ENCODE peak calls at places on chromosome 21, in nine cellular contexts. O is GM12878; Q is KG1; E is hippocampal formation; I is CD4-positive, alpha-beta T cell; H is stimulated activated CD8-positive, alpha-beta memory T cell treated with anti-CD3 and anti-CD28 coated beads, Interleukin-15, amount 100 ng/mL, for 4 hours; W is fibroblast of gingiva; L is Calu3; A is fibroblast of lung. F is an unnamed sample.

GRCh38 chr21:17929514-17929913 is 110.4 kb upstream of the C21orf91 start:
- DNase-seq in O (no peak), Q (no peak), E (no peak), I (no peak), H (no peak), W (no peak), L (no peak), A (no peak), F (no peak)

GRCh38 chr21:43865471-43866181 is 603 bp downstream of the AGPAT3 start:
- DNase-seq in O (no peak), Q (no peak), E (no peak), I (peak), H (peak), W (no peak), L (peak), A (peak), F (peak)

GRCh38 chr21:44854664-44855446 is 18.6 kb downstream of the PTTG1IP start:
- DNase-seq in O (no peak), Q (peak), E (no peak), I (no peak), H (no peak), W (no peak), L (no peak), A (no peak), F (no peak)

GRCh38 chr21:16634522-16634914 is 878.3 kb upstream of the CXADR start:
- DNase-seq in O (no peak), Q (no peak), E (no peak), I (no peak), H (no peak), W (peak), L (no peak), A (peak), F (no peak)

GRCh38 chr21:36193200-36193599 is 36.6 kb downstream of the DOP1B start:
- DNase-seq in O (no peak), Q (no peak), E (no peak), I (no peak), H (no peak), W (no peak), L (no peak), A (no peak), F (no peak)

GRCh38 chr21:45644041-45644906 is 749 bp downstream of the PCBP3 start:
- DNase-seq in O (no peak), Q (peak), E (no peak), I (no peak), H (no peak), W (peak), L (no peak), A (peak), F (no peak)

GRCh38 chr21:37944492-37944891 is 28.2 kb upstream of the KCNJ6 start:
- DNase-seq in O (no peak), Q (no peak), E (no peak), I (no peak), H (no peak), W (no peak), L (no peak), A (no peak), F (no peak)

GRCh38 chr21:34004013-34004938 is 69.1 kb upstream of the MRPS6 start:
- DNase-seq in O (no peak), Q (no peak), E (no peak), I (no peak), H (no peak), W (no peak), L (no peak), A (peak), F (no peak)

GRCh38 chr21:38916214-38916964 is 110.7 kb downstream of the ETS2 start:
- DNase-seq in O (no peak), Q (no peak), E (no peak), I (no peak), H (no peak), W (no peak), L (no peak), A (no peak), F (no peak)

GRCh38 chr21:34766862-34767261 is 98.1 kb downstream of the CLIC6 start:
- DNase-seq in O (no peak), Q (no peak), E (no peak), I (no peak), H (no peak), W (no peak), L (no peak), A (peak), F (no peak)

GRCh38 chr21:28734522-28735175 is 258.0 kb downstream of the LTN1 start:
- DNase-seq in O (no peak), Q (no peak), E (no peak), I (no peak), H (no peak), W (no peak), L (no peak), A (no peak), F (no peak)

GRCh38 chr21:42670884-42671283 is 17.5 kb downstream of the PDE9A start:
- DNase-seq in O (no peak), Q (peak), E (no peak), I (no peak), H (no peak), W (no peak), L (no peak), A (no peak), F (no peak)

GRCh38 chr21:32233055-32233546 is 45.7 kb downstream of the MIS18A start:
- DNase-seq in O (no peak), Q (no peak), E (no peak), I (no peak), H (no peak), W (no peak), L (no peak), A (no peak), F (no peak)

GRCh38 chr21:44789880-44790279 is 11.7 kb downstream of the UBE2G2 start:
- DNase-seq in O (no peak), Q (no peak), E (no peak), I (no peak), H (no peak), W (no peak), L (no peak), A (no peak), F (no peak)

GRCh38 chr21:33985117-33986050 is 69.8 kb upstream of the ATP5PO start:
- DNase-seq in O (no peak), Q (no peak), E (no peak), I (no peak), H (no peak), W (no peak), L (no peak), A (no peak), F (no peak)

GRCh38 chr21:36776981-36777617 is 78.2 kb downstream of the SIM2 start:
- DNase-seq in O (no peak), Q (no peak), E (no peak), I (no peak), H (no peak), W (no peak), L (no peak), A (no peak), F (no peak)

GRCh38 chr21:45485686-45486442 is 56.4 kb downstream of the SLC19A1 start:
- DNase-seq in O (no peak), Q (no peak), E (no peak), I (no peak), H (no peak), W (no peak), L (no peak), A (no peak), F (no peak)

GRCh38 chr21:32426592-32427051 is 14.1 kb downstream of the EVA1C start:
- DNase-seq in O (no peak), Q (no peak), E (peak), I (no peak), H (no peak), W (peak), L (no peak), A (peak), F (peak)

GRCh38 chr21:25862596-25862995 is 127.8 kb downstream of the GABPA start:
- DNase-seq in O (no peak), Q (no peak), E (no peak), I (no peak), H (no peak), W (peak), L (peak), A (peak), F (no peak)

GRCh38 chr21:32094792-32095191 is 184.1 kb downstream of the MIS18A start:
- DNase-seq in O (no peak), Q (no peak), E (no peak), I (no peak), H (no peak), W (no peak), L (peak), A (peak), F (no peak)

GRCh38 chr21:41753001-41753725 is 13.7 kb downstream of the RIPK4 start:
- DNase-seq in O (no peak), Q (no peak), E (no peak), I (no peak), H (no peak), W (no peak), L (no peak), A (no peak), F (no peak)

GRCh38 chr21:38774152-38774551 is 31.6 kb upstream of the ETS2 start:
- DNase-seq in O (no peak), Q (no peak), E (no peak), I (no peak), H (no peak), W (no peak), L (no peak), A (peak), F (no peak)

GRCh38 chr21:44985441-44986401 is 45.9 kb downstream of the SLX9 start:
- DNase-seq in O (no peak), Q (no peak), E (no peak), I (no peak), H (no peak), W (no peak), L (no peak), A (no peak), F (no peak)

GRCh38 chr21:35390013-35390776 is 341.1 kb upstream of the RUNX1 start:
- DNase-seq in O (no peak), Q (no peak), E (no peak), I (no peak), H (no peak), W (peak), L (no peak), A (peak), F (no peak)

GRCh38 chr21:35266546-35266945 is 217.4 kb upstream of the RUNX1 start:
- DNase-seq in O (no peak), Q (no peak), E (no peak), I (no peak), H (no peak), W (no peak), L (no peak), A (no peak), F (no peak)

GRCh38 chr21:32572574-32573420 is 12.5 kb downstream of the TCP10L start:
- DNase-seq in O (no peak), Q (no peak), E (no peak), I (no peak), H (no peak), W (no peak), L (peak), A (no peak), F (no peak)

GRCh38 chr21:45830221-45830640 is 151.3 kb upstream of the COL6A1 start:
- DNase-seq in O (no peak), Q (no peak), E (no peak), I (no peak), H (no peak), W (no peak), L (no peak), A (peak), F (no peak)

GRCh38 chr21:45403825-45404725 is 890 bp upstream of the COL18A1 start:
- DNase-seq in O (no peak), Q (no peak), E (no peak), I (no peak), H (no peak), W (no peak), L (peak), A (peak), F (no peak)

GRCh38 chr21:38358098-38358497 is 101.3 kb downstream of the KCNJ15 start:
- DNase-seq in O (no peak), Q (no peak), E (no peak), I (no peak), H (no peak), W (no peak), L (no peak), A (no peak), F (no peak)

GRCh38 chr21:46482846-46483231 is 24.1 kb downstream of the DIP2A start:
- DNase-seq in O (no peak), Q (no peak), E (no peak), I (no peak), H (no peak), W (no peak), L (no peak), A (no peak), F (no peak)

GRCh38 chr21:41622831-41623548 is 115.0 kb upstream of the TMPRSS2 start:
- DNase-seq in O (no peak), Q (no peak), E (no peak), I (no peak), H (no peak), W (no peak), L (no peak), A (no peak), F (no peak)

F was measured in putamen.